ENCODE peak calls at places on chromosome 3, in five cellular contexts. W is K562, R is stomach, V is SK-N-SH, I is transverse colon. Z is an unnamed sample.

GRCh38 chr3:180433172-180433571 is 168.8 kb upstream of the TTC14 start:
- DNase-seq in W (no peak), R (no peak), V (no peak), I (no peak), Z (no peak)

GRCh38 chr3:173699353-173699752 is 301.8 kb downstream of the NLGN1 start:
- DNase-seq in W (no peak), R (no peak), V (no peak), I (no peak), Z (no peak)

GRCh38 chr3:17798000-17798399 is 55.6 kb upstream of the TBC1D5 start:
- DNase-seq in W (peak; percentile 46), R (no peak), V (no peak), I (no peak), Z (no peak)

GRCh38 chr3:182259579-182259978 is 533.7 kb upstream of the ATP11B start:
- DNase-seq in W (no peak), R (peak; percentile 29), V (peak; percentile 15), I (no peak), Z (no peak)

GRCh38 chr3:195709676-195710085 is 11.1 kb upstream of the MUC20 start:
- DNase-seq in W (no peak), R (no peak), V (no peak), I (no peak), Z (no peak)

GRCh38 chr3:103002447-103002846 is 567.6 kb downstream of the ZPLD1 start:
- DNase-seq in W (no peak), R (no peak), V (no peak), I (no peak), Z (peak; percentile 18)

GRCh38 chr3:63980830-63981498 is 42.3 kb downstream of the PSMD6 start:
- DNase-seq in W (no peak), R (no peak), V (no peak), I (no peak), Z (no peak)

GRCh38 chr3:106560451-106560966 is 691.7 kb upstream of the CBLB start:
- DNase-seq in W (no peak), R (no peak), V (no peak), I (no peak), Z (no peak)

GRCh38 chr3:14991148-14991742 is 43.9 kb downstream of the NR2C2 start:
- DNase-seq in W (no peak), R (no peak), V (no peak), I (no peak), Z (no peak)

GRCh38 chr3:173009410-173009809 is 131.6 kb downstream of the SPATA16 start:
- DNase-seq in W (no peak), R (no peak), V (no peak), I (no peak), Z (no peak)

GRCh38 chr3:131081224-131081623 is 54.5 kb downstream of the NEK11 start:
- DNase-seq in W (no peak), R (no peak), V (no peak), I (no peak), Z (no peak)

GRCh38 chr3:426056-426455 is 229.5 kb downstream of the CHL1 start:
- DNase-seq in W (no peak), R (no peak), V (no peak), I (no peak), Z (no peak)

GRCh38 chr3:125128861-125129501 is 73.2 kb upstream of the HEG1 start:
- DNase-seq in W (peak; percentile 16), R (no peak), V (no peak), I (no peak), Z (no peak)

DNA sequence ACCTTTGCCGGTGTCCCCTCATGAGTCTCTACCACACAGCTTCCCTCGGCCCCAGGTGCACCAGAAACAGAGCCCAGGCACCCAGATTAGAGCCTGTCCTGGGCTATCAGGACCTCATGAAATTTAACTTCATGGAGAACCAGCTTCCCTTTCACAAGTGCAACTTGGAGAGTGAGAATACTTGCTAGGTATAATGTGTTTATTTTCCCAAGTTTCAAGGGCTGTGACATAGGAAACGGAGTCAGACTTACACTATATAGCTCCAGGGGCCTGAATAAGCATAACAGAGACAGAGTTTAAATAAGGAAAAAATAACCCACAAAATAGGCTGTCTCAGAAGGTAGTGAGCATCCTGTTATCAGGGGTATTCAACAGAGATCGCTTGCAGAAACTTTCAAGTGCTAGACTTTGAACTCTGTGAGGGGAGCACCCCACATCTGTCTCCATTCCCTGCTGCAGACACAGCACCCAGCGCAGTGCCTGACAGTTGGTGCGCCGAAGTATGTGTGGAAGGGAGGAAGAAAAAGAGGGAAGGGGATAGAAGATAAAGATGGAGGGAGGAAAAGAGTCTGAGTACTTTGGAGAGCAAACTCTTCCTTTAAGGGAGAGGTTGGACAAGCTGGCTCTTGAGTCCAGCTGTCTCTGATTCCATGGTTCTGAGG is 85.0 kb downstream of the CPN2 start:
- DNase-seq in W (no peak), R (peak; percentile 4), V (no peak), I (no peak), Z (no peak)
- H3K27ac ChIP-seq in W (no peak overlapping the region), R (peak overlapping the region; percentile 29), V (no peak overlapping the region), I (peak overlapping the region; percentile 79), Z (no peak overlapping the region)

GRCh38 chr3:16482770-16483531 is 30.5 kb downstream of the RFTN1 start:
- DNase-seq in W (no peak), R (no peak), V (no peak), I (peak; percentile 35), Z (no peak)
- TF ChIP-seq POLR2AphosphoS5 in W (no peak), R (no peak), V (no peak), I (no peak), Z (no peak)

DNA sequence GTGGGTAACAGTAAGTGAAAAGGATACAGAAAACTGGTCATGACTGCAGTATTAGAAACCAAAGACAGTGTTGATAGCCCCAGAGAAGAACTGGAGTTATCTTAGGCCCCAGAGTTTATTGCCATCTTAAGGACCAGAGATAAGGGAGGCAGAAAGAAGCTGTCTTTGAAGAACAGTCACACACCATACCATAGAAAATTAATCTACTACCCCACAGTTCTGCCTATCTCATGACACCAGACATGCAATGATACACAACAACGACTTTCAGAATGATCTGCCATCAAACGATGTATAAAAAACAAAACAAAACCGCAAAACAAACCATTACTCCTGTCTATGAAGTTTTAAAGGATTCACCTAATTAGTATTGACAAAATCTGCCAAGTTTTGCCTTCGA is 9.6 kb downstream of the CPOX start:
- DNase-seq in W (peak; percentile 85), R (no peak), V (no peak), I (no peak), Z (no peak)
- H3K27ac ChIP-seq in W (peak overlapping the region; percentile 73), R (no peak overlapping the region), V (no peak overlapping the region), I (no peak overlapping the region), Z (no peak overlapping the region)

GRCh38 chr3:41126475-41126874 is 72.8 kb upstream of the CTNNB1 start:
- DNase-seq in W (no peak), R (no peak), V (no peak), I (no peak), Z (no peak)
- TF ChIP-seq POLR2AphosphoS5 in W (no peak), R (no peak), V (no peak), I (no peak), Z (no peak)

DNA sequence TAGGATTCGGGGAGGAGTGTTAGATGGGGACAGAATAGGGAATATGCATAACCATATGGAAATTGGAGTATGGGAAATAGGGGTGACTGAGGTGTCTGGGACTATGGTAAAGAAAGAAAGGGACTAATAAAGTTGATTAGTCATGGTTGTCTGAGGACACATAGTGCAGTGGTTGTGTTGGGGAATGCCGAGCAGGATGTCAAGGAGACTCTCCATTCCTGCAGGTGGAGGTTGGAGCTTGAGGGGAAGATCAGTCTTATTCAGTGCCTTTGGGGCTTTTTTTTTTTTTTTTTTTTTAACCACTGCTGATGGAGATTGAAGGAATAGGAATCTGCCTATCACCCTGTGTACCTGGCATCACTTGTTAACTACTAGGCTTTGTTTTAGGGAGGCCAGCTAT is 10.8 kb downstream of the NMD3 start:
- DNase-seq in W (no peak), R (no peak), V (no peak), I (no peak), Z (no peak)
- H3K27ac ChIP-seq in W (no peak overlapping the region), R (no peak overlapping the region), V (no peak overlapping the region), I (no peak overlapping the region), Z (no peak overlapping the region)

GRCh38 chr3:66500575-66501482 is at the start of gene LRIG1:
- DNase-seq in W (peak; percentile 92), R (peak; percentile 100), V (peak; percentile 96), I (peak; percentile 100), Z (peak; percentile 40)
- TF ChIP-seq POLR2AphosphoS5 in W (no peak), R (peak; percentile 85), V (no peak), I (peak; percentile 84), Z (peak; percentile 22)

GRCh38 chr3:73510298-73510697 is 114.4 kb downstream of the PDZRN3 start:
- DNase-seq in W (no peak), R (no peak), V (no peak), I (no peak), Z (no peak)
- H3K27ac ChIP-seq in W (no peak overlapping the region), R (peak overlapping the region; percentile 57), V (no peak overlapping the region), I (peak overlapping the region; percentile 84), Z (no peak overlapping the region)

GRCh38 chr3:75138345-75138744 is 523.9 kb upstream of the CNTN3 start:
- DNase-seq in W (no peak), R (no peak), V (no peak), I (no peak), Z (no peak)
- TF ChIP-seq POLR2AphosphoS5 in W (no peak), R (no peak), V (no peak), I (no peak), Z (no peak)

GRCh38 chr3:42773409-42773751 is 327 bp upstream of the CCDC13 start:
- DNase-seq in W (no peak), R (no peak), V (no peak), I (no peak), Z (no peak)

GRCh38 chr3:42778644-42779043 is 5.6 kb upstream of the CCDC13 start:
- DNase-seq in W (no peak), R (no peak), V (no peak), I (no peak), Z (no peak)

GRCh38 chr3:42771271-42771670 is 1.8 kb downstream of the CCDC13 start:
- DNase-seq in W (no peak), R (no peak), V (no peak), I (no peak), Z (no peak)

GRCh38 chr3:42769477-42770131 is 3.4 kb downstream of the CCDC13 start:
- DNase-seq in W (no peak), R (no peak), V (no peak), I (no peak), Z (no peak)

DNA sequence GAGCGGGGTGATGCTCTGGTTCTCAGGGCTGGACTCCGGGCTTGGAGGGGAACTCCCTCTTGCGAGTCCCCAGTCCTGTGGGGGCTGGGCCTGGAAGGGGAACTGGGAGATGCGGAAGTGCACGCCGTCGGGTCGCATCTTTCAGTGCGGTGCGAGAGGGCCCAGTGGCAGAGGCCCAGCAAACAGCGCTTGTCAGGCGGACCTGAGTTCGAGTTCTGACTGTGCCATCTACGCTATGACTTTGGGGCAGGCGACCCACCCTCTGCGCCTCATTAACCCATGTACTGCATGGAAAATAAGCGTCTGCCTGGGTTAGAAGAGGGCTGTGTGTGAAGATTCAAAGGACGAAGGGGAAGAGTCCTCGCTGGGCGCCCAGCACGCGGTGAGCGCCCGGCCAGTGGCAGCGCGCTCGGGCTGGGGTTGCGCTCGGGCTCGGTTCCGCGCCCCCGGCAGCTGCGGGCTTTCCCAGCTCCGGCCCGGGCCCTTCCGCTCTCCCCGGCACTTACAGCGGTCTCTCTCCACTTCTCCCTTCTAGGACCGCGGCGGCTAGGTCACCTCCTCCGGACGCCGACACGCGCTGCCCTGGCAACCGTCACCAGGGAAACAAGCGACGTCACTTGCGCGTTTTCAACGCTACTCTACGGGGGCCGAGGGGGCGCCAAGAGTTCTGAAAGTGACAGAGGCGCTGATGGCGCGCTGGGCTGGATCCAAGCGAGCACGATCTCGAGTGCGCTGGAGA is at the start of gene CCDC13:
- DNase-seq in W (peak; percentile 77), R (peak; percentile 92), V (peak; percentile 95), I (peak; percentile 93), Z (no peak)
- H3K27ac ChIP-seq in W (no peak within 1 kb of the TSS), R (peak within 1 kb of the TSS; percentile 74), V (peak within 1 kb of the TSS; percentile 48), I (peak within 1 kb of the TSS; percentile 82), Z (no peak within 1 kb of the TSS)